ENCODE peak calls at places on chromosome 17, in eight cellular contexts. A is spleen, F is breast epithelium, N is HCT116, P is stomach, X is tibial nerve, H is uterus, D is suprapubic skin. M is an unnamed sample.

GRCh38 chr17:74190154-74190553 is 13.3 kb upstream of the RPL38 start:
- DNase-seq in H (no peak), A (no peak), D (no peak), F (no peak), P (no peak), N (peak), X (no peak), M (no peak)

GRCh38 chr17:80995131-80995530 is 3.5 kb downstream of the CHMP6 start:
- DNase-seq in P (no peak), N (no peak), F (no peak), X (no peak), A (peak), D (no peak), H (no peak), M (no peak)

GRCh38 chr17:32103476-32104113 is 38.7 kb upstream of the RHOT1 start:
- DNase-seq in P (peak), D (no peak), A (no peak), H (no peak), F (no peak), N (no peak), X (no peak), M (no peak)

GRCh38 chr17:60900688-60901087 is 223.0 kb downstream of the BCAS3 start:
- DNase-seq in X (no peak), P (no peak), N (no peak), D (no peak), F (no peak), H (no peak), A (no peak), M (no peak)

GRCh38 chr17:79052131-79052530 is 22.5 kb upstream of the ENGASE start:
- DNase-seq in X (no peak), H (no peak), N (no peak), A (no peak), F (no peak), D (no peak), P (no peak), M (no peak)

GRCh38 chr17:71516149-71516548 is 604.7 kb upstream of the SOX9 start:
- DNase-seq in H (no peak), A (no peak), N (no peak), P (no peak), F (no peak), X (no peak), D (no peak), M (no peak)

GRCh38 chr17:79721993-79722671 is 8.6 kb upstream of the ENPP7 start:
- DNase-seq in F (no peak), P (no peak), D (no peak), X (no peak), N (no peak), A (no peak), H (no peak), M (no peak)

GRCh38 chr17:46818319-46818928 is at the start of gene WNT3:
- DNase-seq in A (peak), D (no peak), F (no peak), P (no peak), H (no peak), X (no peak), N (no peak), M (no peak)

GRCh38 chr17:30517786-30518185 is 40.6 kb downstream of the GOSR1 start:
- DNase-seq in X (no peak), F (no peak), A (no peak), N (no peak), H (no peak), P (no peak), D (no peak), M (no peak)

GRCh38 chr17:39952665-39953470 is 9.9 kb upstream of the GSDMA start:
- DNase-seq in H (peak), A (peak), N (peak), P (peak), D (peak), F (peak), X (peak), M (peak)
- TF ChIP-seq POLR2A in H (peak), A (no peak), N (no peak), P (no peak), D (no peak), F (no peak), X (no peak), M (peak)

GRCh38 chr17:52159159-52159809 is 770 bp upstream of the CA10 start:
- DNase-seq in X (no peak), A (no peak), D (no peak), P (no peak), F (no peak), H (no peak), N (no peak), M (no peak)

GRCh38 chr17:52157603-52158449 is 688 bp downstream of the CA10 start:
- DNase-seq in F (no peak), A (no peak), P (no peak), X (no peak), N (no peak), H (no peak), D (no peak), M (no peak)

GRCh38 chr17:52157161-52157560 is 1.4 kb downstream of the CA10 start:
- DNase-seq in A (no peak), X (no peak), P (no peak), N (no peak), F (no peak), H (no peak), D (no peak), M (no peak)

GRCh38 chr17:52159810-52160578 is 1.5 kb upstream of the CA10 start:
- DNase-seq in A (no peak), X (no peak), N (no peak), F (no peak), H (no peak), D (no peak), P (no peak), M (no peak)

DNA sequence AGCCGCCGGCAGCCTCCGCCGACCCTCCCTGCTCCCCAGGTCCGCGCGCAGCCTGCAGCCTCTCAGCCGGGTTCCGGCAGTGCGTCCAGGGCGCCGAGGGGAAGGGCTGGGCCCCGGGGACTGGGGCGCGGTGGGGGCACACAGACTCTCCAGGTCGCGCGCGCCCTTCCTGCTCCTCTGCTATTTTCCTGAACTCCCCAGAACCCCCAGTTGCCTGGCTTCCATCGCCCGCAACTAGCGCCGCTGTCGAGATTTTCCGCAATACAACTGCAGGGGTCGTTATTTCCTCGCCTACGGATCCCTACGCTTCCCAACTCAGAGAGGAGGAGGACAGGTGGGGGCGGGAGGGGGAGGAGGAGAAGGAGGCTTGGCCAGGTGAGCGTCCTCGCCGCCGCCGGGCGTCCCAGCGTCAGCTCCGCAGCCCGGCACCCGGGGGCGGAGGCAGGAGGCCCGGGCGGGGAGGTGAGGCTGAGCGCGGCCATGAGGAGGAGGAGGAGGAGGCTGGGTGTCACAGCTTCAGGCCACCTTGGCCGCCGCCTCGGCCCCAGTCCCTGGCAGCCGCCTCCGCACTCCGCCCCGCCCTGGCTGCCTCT is at the start of gene CA10:
- DNase-seq in F (no peak), N (no peak), H (no peak), D (no peak), X (no peak), A (no peak), P (no peak), M (no peak)
- TF ChIP-seq CTCF in F (no peak), N (no peak), H (no peak), D (no peak), X (no peak), A (no peak), P (no peak), M (no peak)

GRCh38 chr17:9696279-9697044 is 51.1 kb downstream of the USP43 start:
- DNase-seq in F (no peak), A (no peak), P (no peak), N (no peak), H (no peak), X (no peak), D (no peak), M (no peak)

DNA sequence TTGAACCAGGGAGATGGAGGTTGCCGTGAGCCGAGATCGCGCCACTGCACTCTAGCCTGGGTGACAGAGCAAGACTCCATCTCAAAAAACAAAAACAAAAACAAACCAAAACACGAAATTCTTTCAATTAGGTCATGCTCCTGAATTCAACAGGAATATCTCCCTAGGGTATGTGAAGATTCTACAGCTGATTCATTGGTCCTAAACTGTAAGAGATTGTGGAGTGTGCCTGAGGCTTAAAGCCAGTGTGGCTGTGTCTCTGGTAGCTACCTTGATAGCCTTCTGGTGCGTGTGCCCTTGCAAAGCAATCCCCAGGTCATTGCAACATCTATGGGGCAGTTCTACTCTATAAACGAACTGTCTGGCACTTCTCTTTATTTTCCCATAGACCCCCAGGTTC is 48.4 kb downstream of the USP43 start:
- DNase-seq in F (no peak), N (no peak), P (no peak), X (no peak), A (no peak), D (no peak), H (no peak), M (no peak)
- H3K27ac ChIP-seq in F (no peak), N (no peak), P (no peak), X (no peak), A (no peak), D (no peak), H (no peak), M (no peak)

GRCh38 chr17:8209909-8210760 is at the start of gene AURKB:
- DNase-seq in H (peak), A (peak), P (peak), D (peak), X (peak), F (peak), N (peak), M (peak)
- TF ChIP-seq POLR2A in H (no peak), A (no peak), P (no peak), D (no peak), X (no peak), F (no peak), N (peak), M (no peak)

M was measured in gastrocnemius medialis.